ENCODE peak calls at places on chromosomes 11 and 22, in nine cellular contexts. O, H, C, D, S, L, F, B and V are unnamed samples.

GRCh38 chr11:19595499-19595839 is 117.2 kb upstream of the NAV2 start:
- DNase-seq in O (no peak), H (no peak), C (no peak), D (no peak), S (no peak), L (no peak), F (no peak), B (no peak), V (no peak)

GRCh38 chr22:27642104-27642800 is 159.3 kb downstream of the MN1 start:
- DNase-seq in O (peak), H (no peak), C (no peak), D (no peak), S (peak), L (no peak), F (no peak), B (no peak), V (no peak)

GRCh38 chr22:37074537-37074936 is 23.0 kb downstream of the KCTD17 start:
- DNase-seq in O (no peak), H (no peak), C (no peak), D (no peak), S (no peak), L (no peak), F (no peak), B (no peak), V (no peak)

GRCh38 chr22:18983120-18983651 is 47.1 kb upstream of the PRODH start:
- DNase-seq in O (no peak), H (no peak), C (no peak), D (peak), S (no peak), L (no peak), F (no peak), B (no peak), V (no peak)

GRCh38 chr11:38718659-38719058 is 2120.6 kb upstream of the RAG2 start:
- DNase-seq in O (no peak), H (no peak), C (no peak), D (no peak), S (no peak), L (no peak), F (no peak), B (no peak), V (no peak)

GRCh38 chr11:36743039-36743438 is 145.0 kb upstream of the RAG2 start:
- DNase-seq in O (no peak), H (peak), C (no peak), D (no peak), S (no peak), L (no peak), F (no peak), B (no peak), V (no peak)

GRCh38 chr11:2898366-2899079 is 12.9 kb upstream of the CDKN1C start:
- DNase-seq in O (no peak), H (no peak), C (no peak), D (no peak), S (no peak), L (peak), F (peak), B (peak), V (peak)

GRCh38 chr22:27771637-27772369 is 29.8 kb downstream of the MN1 start:
- DNase-seq in O (no peak), H (no peak), C (no peak), D (peak), S (no peak), L (no peak), F (no peak), B (no peak), V (no peak)

GRCh38 chr11:114319716-114320328 is 23.6 kb downstream of the NNMT start:
- DNase-seq in O (no peak), H (no peak), C (no peak), D (no peak), S (no peak), L (no peak), F (no peak), B (no peak), V (no peak)